ENCODE peak calls at places on chromosome 18, in four cellular contexts. V is stomach, Q is substantia nigra, G is HepG2. K is an unnamed sample.
A peak's percentile ranks its signal among the peaks of the same experiment; 100 is the strongest.

GRCh38 chr18:13260114-13260926 is 41.8 kb downstream of the LDLRAD4 start:
- DNase-seq in G (no peak), Q (no peak), V (no peak), K (no peak)

GRCh38 chr18:70261141-70261788 is 27.6 kb upstream of the SOCS6 start:
- DNase-seq in V (no peak), G (no peak), Q (no peak), K (no peak)

GRCh38 chr18:39635966-39636365 is 2070.4 kb upstream of the CELF4 start:
- DNase-seq in Q (no peak), G (no peak), V (no peak), K (no peak)

GRCh38 chr18:55343396-55344073 is 244.5 kb downstream of the TCF4 start:
- DNase-seq in V (no peak), G (no peak), Q (no peak), K (no peak)

GRCh38 chr18:58362027-58362575 is 266.8 kb downstream of the ALPK2 start:
- DNase-seq in G (no peak), Q (no peak), V (no peak), K (no peak)

GRCh38 chr18:32714571-32715148 is 58.2 kb downstream of the KLHL14 start:
- DNase-seq in G (peak; percentile 79), Q (no peak), V (peak; percentile 36), K (peak; percentile 61)

GRCh38 chr18:64966667-64967066 is 784.1 kb upstream of the CDH7 start:
- DNase-seq in V (no peak), Q (no peak), G (no peak), K (no peak)

GRCh38 chr18:26812462-26812861 is 53.0 kb downstream of the AQP4 start:
- DNase-seq in Q (no peak), G (no peak), V (no peak), K (no peak)

GRCh38 chr18:32049393-32050161 is 31.0 kb downstream of the RNF125 start:
- DNase-seq in Q (no peak), V (peak; percentile 34), G (no peak), K (no peak)

GRCh38 chr18:40868110-40868858 is 1086.8 kb upstream of the PIK3C3 start:
- DNase-seq in G (peak; percentile 3), V (no peak), Q (no peak), K (no peak)

GRCh38 chr18:48897531-48897930 is 53.2 kb downstream of the SMAD7 start:
- DNase-seq in Q (no peak), V (no peak), G (no peak), K (no peak)

GRCh38 chr18:72672364-72673151 is 128.4 kb upstream of the CBLN2 start:
- DNase-seq in G (peak; percentile 25), Q (no peak), V (no peak), K (peak; percentile 54)

GRCh38 chr18:2717407-2717806 is 61.9 kb downstream of the SMCHD1 start:
- DNase-seq in V (no peak), G (no peak), Q (no peak), K (no peak)

GRCh38 chr18:48475635-48476549 is 62.9 kb upstream of the CTIF start:
- DNase-seq in V (peak; percentile 53), Q (peak; percentile 15), G (peak; percentile 80), K (peak; percentile 57)

GRCh38 chr18:13638684-13639083 is 87.7 kb downstream of the FAM210A start:
- DNase-seq in G (no peak), V (no peak), Q (no peak), K (no peak)